ENCODE peak calls at places on chromosomes 13 and 19, in eight cellular contexts. N, J, H, G, Y, S, D and O are unnamed samples.

GRCh38 chr13:28440774-28441532 is 54.0 kb downstream of the FLT1 start:
- DNase-seq in G (no peak), S (no peak), D (no peak), H (no peak), N (no peak), Y (no peak), J (no peak), O (no peak)

GRCh38 chr13:61795580-61795979 is 379.9 kb upstream of the PCDH20 start:
- DNase-seq in H (no peak), D (no peak), S (no peak), G (no peak), J (no peak), N (no peak), Y (no peak), O (no peak)

GRCh38 chr19:35207391-35207871 is 21.1 kb downstream of the FAM187B start:
- DNase-seq in H (no peak), S (peak), N (no peak), Y (no peak), J (peak), G (no peak), D (no peak), O (no peak)

GRCh38 chr19:50818859-50819472 is 4.6 kb downstream of the KLK1 start:
- DNase-seq in Y (peak), N (no peak), G (no peak), D (no peak), S (no peak), J (no peak), H (no peak), O (no peak)

GRCh38 chr13:29758591-29759114 is 91.8 kb downstream of the UBL3 start:
- DNase-seq in H (no peak), J (peak), G (peak), D (peak), Y (no peak), S (peak), N (peak), O (no peak)

GRCh38 chr13:72132065-72132464 is 265.1 kb upstream of the DACH1 start:
- DNase-seq in J (no peak), H (no peak), G (no peak), D (no peak), S (no peak), Y (no peak), N (no peak), O (no peak)

GRCh38 chr13:91185294-91185863 is 162.1 kb upstream of the MIR17HG start:
- DNase-seq in Y (no peak), G (peak), J (no peak), N (no peak), D (no peak), S (no peak), H (no peak), O (peak)

GRCh38 chr13:27401210-27401609 is 23.2 kb upstream of the GTF3A start:
- DNase-seq in Y (no peak), N (no peak), G (no peak), D (peak), J (no peak), S (no peak), H (no peak), O (peak)

GRCh38 chr19:12647490-12648071 is 19.0 kb downstream of the MAN2B1 start:
- DNase-seq in J (no peak), D (peak), N (no peak), H (no peak), G (peak), S (no peak), Y (peak), O (peak)

GRCh38 chr13:69077267-69077666 is 1030.4 kb upstream of the ATXN8OS start:
- DNase-seq in G (no peak), S (no peak), Y (no peak), J (no peak), N (no peak), D (no peak), H (no peak), O (no peak)

GRCh38 chr13:98697833-98698232 is 54.6 kb downstream of the SLC15A1 start:
- DNase-seq in N (no peak), G (no peak), J (no peak), S (no peak), H (no peak), D (no peak), Y (no peak), O (no peak)

GRCh38 chr19:38264486-38265212 is at the start of gene SPINT2:
- DNase-seq in G (no peak), H (peak), D (no peak), S (no peak), Y (no peak), N (no peak), J (peak), O (no peak)

GRCh38 chr13:101660711-101661110 is 208.2 kb downstream of the ITGBL1 start:
- DNase-seq in J (no peak), H (no peak), D (no peak), S (no peak), Y (no peak), N (no peak), G (no peak), O (no peak)

GRCh38 chr19:33938821-33939220 is 142.2 kb downstream of the KCTD15 start:
- DNase-seq in N (no peak), J (no peak), H (no peak), G (no peak), D (no peak), S (no peak), Y (peak), O (no peak)

GRCh38 chr19:18205180-18205915 is 1.5 kb upstream of the RAB3A start:
- DNase-seq in S (peak), G (peak), Y (peak), D (peak), H (no peak), J (peak), N (peak), O (peak)

GRCh38 chr13:41696163-41697003 is 239.0 kb downstream of the RGCC start:
- DNase-seq in S (no peak), D (no peak), J (no peak), G (peak), Y (no peak), H (peak), N (no peak), O (no peak)

GRCh38 chr19:55423225-55423967 is 15.8 kb upstream of the UBE2S start:
- DNase-seq in N (no peak), J (no peak), H (no peak), Y (no peak), S (no peak), G (no peak), D (no peak), O (no peak)

GRCh38 chr13:54852831-54853230 is 1824.2 kb downstream of the OLFM4 start:
- DNase-seq in H (no peak), Y (no peak), J (no peak), G (no peak), N (no peak), D (no peak), S (no peak), O (no peak)

GRCh38 chr19:12676384-12676792 is 5.3 kb downstream of the DHPS start:
- DNase-seq in G (peak), N (peak), Y (peak), J (peak), S (peak), H (peak), D (peak), O (peak)

GRCh38 chr13:44211286-44211685 is 162.3 kb upstream of the SERP2 start:
- DNase-seq in D (no peak), J (no peak), H (no peak), S (no peak), G (no peak), N (no peak), Y (no peak), O (no peak)

GRCh38 chr13:99382428-99383133 is 75.4 kb upstream of the GPR183 start:
- DNase-seq in N (peak), S (no peak), H (no peak), D (peak), J (no peak), Y (no peak), G (no peak), O (no peak)

GRCh38 chr13:31588331-31588730 is 151.0 kb upstream of the RXFP2 start:
- DNase-seq in D (no peak), N (no peak), Y (no peak), G (no peak), H (no peak), J (no peak), S (no peak), O (no peak)

GRCh38 chr13:60654405-60654804 is 257.4 kb downstream of the TDRD3 start:
- DNase-seq in J (no peak), D (no peak), S (no peak), H (no peak), G (peak), Y (no peak), N (no peak), O (peak)

GRCh38 chr13:59494560-59494970 is 669.2 kb downstream of the DIAPH3 start:
- DNase-seq in N (no peak), H (no peak), G (peak), J (no peak), D (no peak), Y (no peak), S (no peak), O (no peak)

GRCh38 chr19:40614595-40615411 is 13.6 kb downstream of the LTBP4 start:
- DNase-seq in Y (peak), H (no peak), J (peak), G (peak), S (peak), D (peak), N (peak), O (peak)
- H3K4me3 ChIP-seq in Y (peak), H (no peak), J (peak), G (peak), S (peak), D (peak), N (peak), O (peak)

DNA sequence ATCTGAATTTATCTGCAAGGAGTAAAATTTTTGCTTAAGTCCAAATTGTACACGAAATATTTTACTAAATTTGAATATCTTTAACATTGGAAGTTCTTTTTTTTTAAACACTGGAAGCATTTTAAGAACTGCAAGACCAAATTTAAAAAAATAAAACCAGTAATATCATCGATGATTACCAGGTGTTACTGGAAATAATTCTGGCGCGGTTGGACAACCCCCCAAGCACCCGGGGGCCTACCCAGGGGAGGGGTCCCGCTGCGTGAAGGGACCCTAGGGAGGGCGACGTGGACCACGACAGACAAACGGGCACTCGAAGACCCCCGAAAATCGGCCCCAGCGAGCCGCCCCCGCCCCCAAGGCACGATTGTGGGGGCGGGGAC is 12.6 kb upstream of the JSRP1 start:
- DNase-seq in J (no peak), H (no peak), Y (no peak), D (no peak), G (no peak), S (no peak), N (peak), O (no peak)
- H3K27ac ChIP-seq in J (peak), H (peak), Y (peak), D (peak), G (peak), S (peak), N (peak), O (peak)

GRCh38 chr19:48961051-48961649 is 4.0 kb upstream of the FTL start:
- DNase-seq in G (no peak), Y (no peak), N (no peak), D (peak), S (no peak), J (no peak), H (no peak), O (no peak)

GRCh38 chr19:48961673-48962028 is 3.5 kb upstream of the FTL start:
- DNase-seq in Y (no peak), H (no peak), J (no peak), D (no peak), G (no peak), N (no peak), S (no peak), O (no peak)

GRCh38 chr19:48963371-48964204 is 1.5 kb upstream of the FTL start:
- DNase-seq in G (no peak), N (peak), J (peak), H (peak), S (peak), Y (peak), D (peak), O (peak)

GRCh38 chr19:48962849-48963165 is 2.3 kb upstream of the FTL start:
- DNase-seq in J (no peak), D (no peak), H (peak), Y (no peak), S (no peak), N (no peak), G (no peak), O (no peak)

DNA sequence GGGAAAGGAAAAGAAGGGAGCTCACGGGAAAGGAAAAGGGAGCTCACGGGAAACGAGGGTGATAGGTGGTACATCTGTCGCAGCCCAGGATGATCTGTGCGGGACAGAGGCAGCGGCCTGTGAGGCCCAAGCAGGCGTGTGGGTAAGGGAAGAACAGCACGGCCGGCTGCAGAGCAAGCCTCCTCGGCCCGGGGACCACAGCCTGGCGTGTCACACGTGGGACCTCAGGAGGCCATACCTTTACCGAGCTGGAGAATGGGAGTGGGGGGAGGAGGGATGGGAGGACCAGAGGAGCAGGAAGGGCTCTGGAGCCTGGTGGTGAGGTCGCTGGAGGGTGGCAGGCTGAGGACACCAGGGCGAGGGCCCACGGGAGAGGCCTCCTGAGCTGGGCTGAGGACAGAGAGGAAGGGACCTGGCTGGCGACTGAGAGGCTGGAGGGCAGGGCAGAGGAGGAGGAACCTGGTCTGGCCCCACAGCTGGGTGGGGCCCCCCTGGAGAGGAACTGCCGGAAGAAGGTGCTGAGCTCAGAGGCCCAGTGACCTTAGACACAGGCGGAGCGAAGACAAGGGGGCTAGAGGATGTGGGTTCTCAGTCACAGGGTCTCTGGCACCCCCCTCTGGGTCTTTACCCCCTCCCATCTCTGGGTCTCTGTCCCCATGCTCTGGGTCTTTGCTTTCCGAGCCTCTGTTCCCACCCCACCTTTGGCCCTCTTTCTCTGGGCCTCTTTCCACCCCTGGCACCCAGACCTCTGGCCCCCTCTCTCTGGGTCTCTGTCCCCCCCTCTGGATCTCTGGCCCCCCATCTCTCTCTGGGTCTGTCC is 2.9 kb upstream of the FTL start:
- DNase-seq in S (no peak), N (no peak), J (no peak), D (peak), Y (no peak), H (peak), G (no peak), O (peak)
- H3K4me3 ChIP-seq in S (no peak), N (no peak), J (no peak), D (peak), Y (no peak), H (peak), G (no peak), O (peak)

GRCh38 chr19:16088985-16089846 is 12.9 kb downstream of the TPM4 start:
- DNase-seq in S (no peak), Y (peak), J (no peak), N (no peak), H (no peak), D (no peak), G (no peak), O (no peak)
- H3K27ac ChIP-seq in S (peak), Y (peak), J (no peak), N (peak), H (peak), D (peak), G (no peak), O (no peak)

GRCh38 chr19:11356676-11357550 is 1.7 kb downstream of the PLPPR2 start:
- DNase-seq in Y (no peak), N (no peak), H (no peak), D (no peak), G (no peak), J (no peak), S (no peak), O (no peak)

GRCh38 chr19:11359421-11359820 is 4.2 kb downstream of the PLPPR2 start:
- DNase-seq in S (no peak), N (no peak), G (no peak), D (no peak), H (no peak), Y (no peak), J (no peak), O (no peak)

GRCh38 chr19:11361037-11361770 is 6.0 kb downstream of the PLPPR2 start:
- DNase-seq in D (peak), G (no peak), Y (peak), J (no peak), N (no peak), H (no peak), S (no peak), O (peak)

GRCh38 chr19:11356074-11356397 is 804 bp downstream of the PLPPR2 start:
- DNase-seq in Y (no peak), D (no peak), N (no peak), S (no peak), H (no peak), J (no peak), G (no peak), O (no peak)

GRCh38 chr19:11355160-11356073 is at the start of gene PLPPR2:
- DNase-seq in Y (peak), H (peak), G (peak), J (peak), S (peak), N (peak), D (peak), O (no peak)
- H3K4me3 ChIP-seq in Y (peak), H (peak), G (peak), J (peak), S (peak), N (peak), D (peak), O (no peak)